ENCODE peak calls at places on chromosomes 1 and 21, in six cellular contexts. One of them, this sample, is unnamed.

GRCh38 chr1:192506741-192507155 is 68.8 kb upstream of the RGS1 start:
- ATAC-seq in K562: peak
- ATAC-seq in A549: peak
- ATAC-seq in upper lobe of left lung: no peak
- ATAC-seq in right lobe of liver: peak
- ATAC-seq in HepG2: peak
- ATAC-seq in this sample: no peak

GRCh38 chr1:232548651-232549050 is 81.3 kb downstream of the SIPA1L2 start:
- ATAC-seq in K562: no peak
- ATAC-seq in A549: no peak
- ATAC-seq in upper lobe of left lung: peak
- ATAC-seq in right lobe of liver: no peak
- ATAC-seq in HepG2: no peak
- ATAC-seq in this sample: no peak

GRCh38 chr1:67618285-67619018 is 66.5 kb upstream of the GADD45A start:
- ATAC-seq in K562: peak
- ATAC-seq in A549: peak
- ATAC-seq in upper lobe of left lung: peak
- ATAC-seq in right lobe of liver: peak
- ATAC-seq in HepG2: no peak
- ATAC-seq in this sample: peak

GRCh38 chr21:29175408-29176147 is 45.1 kb downstream of the MAP3K7CL start:
- ATAC-seq in K562: no peak
- ATAC-seq in A549: peak
- ATAC-seq in upper lobe of left lung: no peak
- ATAC-seq in right lobe of liver: peak
- ATAC-seq in HepG2: peak
- ATAC-seq in this sample: no peak

GRCh38 chr1:34851431-34852105 is 8.0 kb downstream of the SMIM12 start:
- ATAC-seq in K562: no peak
- ATAC-seq in A549: no peak
- ATAC-seq in upper lobe of left lung: no peak
- ATAC-seq in right lobe of liver: peak
- ATAC-seq in HepG2: no peak
- ATAC-seq in this sample: no peak

GRCh38 chr1:227303662-227304061 is 14.6 kb downstream of the CDC42BPA start:
- ATAC-seq in K562: no peak
- ATAC-seq in A549: no peak
- ATAC-seq in upper lobe of left lung: no peak
- ATAC-seq in right lobe of liver: no peak
- ATAC-seq in HepG2: no peak
- ATAC-seq in this sample: no peak

GRCh38 chr1:69947837-69948236 is 257.5 kb downstream of the LRRC40 start:
- ATAC-seq in K562: no peak
- ATAC-seq in A549: no peak
- ATAC-seq in upper lobe of left lung: no peak
- ATAC-seq in right lobe of liver: no peak
- ATAC-seq in HepG2: no peak
- ATAC-seq in this sample: no peak

GRCh38 chr1:235898126-235898525 is 31.4 kb upstream of the LYST start:
- ATAC-seq in K562: no peak
- ATAC-seq in A549: no peak
- ATAC-seq in upper lobe of left lung: no peak
- ATAC-seq in right lobe of liver: no peak
- ATAC-seq in HepG2: no peak
- ATAC-seq in this sample: no peak

GRCh38 chr1:109546311-109547109 is 1.9 kb upstream of the GNAI3 start:
- ATAC-seq in K562: peak
- ATAC-seq in A549: peak
- ATAC-seq in upper lobe of left lung: peak
- ATAC-seq in right lobe of liver: peak
- ATAC-seq in HepG2: peak
- ATAC-seq in this sample: peak

GRCh38 chr1:42741706-42742105 is 1.7 kb upstream of the CLDN19 start:
- ATAC-seq in K562: no peak
- ATAC-seq in A549: no peak
- ATAC-seq in upper lobe of left lung: no peak
- ATAC-seq in right lobe of liver: no peak
- ATAC-seq in HepG2: no peak
- ATAC-seq in this sample: no peak

GRCh38 chr1:59685101-59685500 is 129.6 kb upstream of the HOOK1 start:
- ATAC-seq in K562: no peak
- ATAC-seq in A549: no peak
- ATAC-seq in upper lobe of left lung: no peak
- ATAC-seq in right lobe of liver: no peak
- ATAC-seq in HepG2: no peak
- ATAC-seq in this sample: no peak

GRCh38 chr1:180786633-180787032 is 126.1 kb upstream of the KIAA1614 start:
- ATAC-seq in K562: peak
- ATAC-seq in A549: no peak
- ATAC-seq in upper lobe of left lung: no peak
- ATAC-seq in right lobe of liver: peak
- ATAC-seq in HepG2: no peak
- ATAC-seq in this sample: no peak

GRCh38 chr1:170887726-170888125 is 47.6 kb upstream of the MROH9 start:
- ATAC-seq in K562: no peak
- ATAC-seq in A549: no peak
- ATAC-seq in upper lobe of left lung: no peak
- ATAC-seq in right lobe of liver: no peak
- ATAC-seq in HepG2: no peak
- ATAC-seq in this sample: no peak

GRCh38 chr1:7587726-7588456 is 183.2 kb upstream of the VAMP3 start:
- ATAC-seq in K562: no peak
- ATAC-seq in A549: no peak
- ATAC-seq in upper lobe of left lung: no peak
- ATAC-seq in right lobe of liver: no peak
- ATAC-seq in HepG2: no peak
- ATAC-seq in this sample: no peak

GRCh38 chr1:201254625-201255469 is 28.5 kb upstream of the PKP1 start:
- ATAC-seq in K562: peak
- ATAC-seq in A549: peak
- ATAC-seq in upper lobe of left lung: peak
- ATAC-seq in right lobe of liver: peak
- ATAC-seq in HepG2: peak
- ATAC-seq in this sample: peak

GRCh38 chr1:221868894-221869293 is 127.0 kb upstream of the DUSP10 start:
- ATAC-seq in K562: no peak
- ATAC-seq in A549: peak
- ATAC-seq in upper lobe of left lung: no peak
- ATAC-seq in right lobe of liver: no peak
- ATAC-seq in HepG2: no peak
- ATAC-seq in this sample: no peak

GRCh38 chr1:177248258-177248657 is 77.5 kb downstream of the BRINP2 start:
- ATAC-seq in K562: no peak
- ATAC-seq in A549: no peak
- ATAC-seq in upper lobe of left lung: no peak
- ATAC-seq in right lobe of liver: no peak
- ATAC-seq in HepG2: no peak
- ATAC-seq in this sample: no peak

GRCh38 chr21:28256420-28256831 is 736.3 kb downstream of the LTN1 start:
- ATAC-seq in K562: no peak
- ATAC-seq in A549: no peak
- ATAC-seq in upper lobe of left lung: no peak
- ATAC-seq in right lobe of liver: peak
- ATAC-seq in HepG2: peak
- ATAC-seq in this sample: no peak

GRCh38 chr1:91124290-91124975 is 102.6 kb upstream of the ZNF644 start:
- ATAC-seq in K562: no peak
- ATAC-seq in A549: no peak
- ATAC-seq in upper lobe of left lung: no peak
- ATAC-seq in right lobe of liver: no peak
- ATAC-seq in HepG2: no peak
- ATAC-seq in this sample: no peak

GRCh38 chr1:179145521-179145920 is 63.7 kb downstream of the TOR3A start:
- ATAC-seq in K562: no peak
- ATAC-seq in A549: no peak
- ATAC-seq in upper lobe of left lung: no peak
- ATAC-seq in right lobe of liver: no peak
- ATAC-seq in HepG2: no peak
- ATAC-seq in this sample: no peak

GRCh38 chr21:25688284-25689035 is 46.2 kb downstream of the ATP5PF start:
- ATAC-seq in K562: peak
- ATAC-seq in A549: no peak
- ATAC-seq in upper lobe of left lung: no peak
- ATAC-seq in right lobe of liver: peak
- ATAC-seq in HepG2: no peak
- ATAC-seq in this sample: no peak

GRCh38 chr1:41313661-41314131 is 47.5 kb upstream of the FOXO6 start:
- ATAC-seq in K562: peak
- ATAC-seq in A549: peak
- ATAC-seq in upper lobe of left lung: no peak
- ATAC-seq in right lobe of liver: no peak
- ATAC-seq in HepG2: peak
- ATAC-seq in this sample: peak

GRCh38 chr1:156422602-156423091 is 53.6 kb downstream of the RHBG start:
- ATAC-seq in K562: peak
- ATAC-seq in A549: no peak
- ATAC-seq in upper lobe of left lung: peak
- ATAC-seq in right lobe of liver: peak
- ATAC-seq in HepG2: peak
- ATAC-seq in this sample: no peak

GRCh38 chr1:63833346-63834065 is 59.7 kb downstream of the ROR1 start:
- ATAC-seq in K562: no peak
- ATAC-seq in A549: no peak
- ATAC-seq in upper lobe of left lung: no peak
- ATAC-seq in right lobe of liver: no peak
- ATAC-seq in HepG2: no peak
- ATAC-seq in this sample: no peak

GRCh38 chr1:6580119-6580587 is 359 bp downstream of the ZBTB48 start:
- ATAC-seq in K562: peak
- ATAC-seq in A549: peak
- ATAC-seq in upper lobe of left lung: no peak
- ATAC-seq in right lobe of liver: no peak
- ATAC-seq in HepG2: peak
- ATAC-seq in this sample: peak

GRCh38 chr1:87024936-87025537 is 110.6 kb downstream of the HS2ST1 start:
- ATAC-seq in K562: peak
- ATAC-seq in A549: peak
- ATAC-seq in upper lobe of left lung: no peak
- ATAC-seq in right lobe of liver: peak
- ATAC-seq in HepG2: peak
- ATAC-seq in this sample: no peak

GRCh38 chr1:51313961-51314777 is 16.2 kb downstream of the TTC39A start:
- ATAC-seq in K562: peak
- ATAC-seq in A549: peak
- ATAC-seq in upper lobe of left lung: peak
- ATAC-seq in right lobe of liver: peak
- ATAC-seq in HepG2: peak
- ATAC-seq in this sample: peak

DNA sequence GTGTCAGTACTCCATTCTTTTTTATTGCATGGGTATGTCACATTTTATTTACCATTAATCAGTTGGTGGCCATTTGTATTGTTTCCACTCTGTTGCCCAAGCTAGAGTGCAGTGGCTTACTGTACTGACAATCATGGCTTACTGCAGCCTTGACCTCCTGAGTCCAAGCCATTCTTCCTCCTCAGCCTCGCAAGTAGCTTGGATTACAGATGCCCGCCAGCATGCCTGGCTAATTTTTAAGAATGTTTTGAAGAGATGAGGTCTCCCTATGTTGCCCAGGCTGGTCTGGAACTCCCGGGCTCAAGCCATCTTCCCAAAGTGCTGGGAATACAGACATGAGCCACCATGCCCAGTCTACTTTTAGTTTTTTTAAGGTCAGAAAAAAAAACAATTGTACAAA is 813 bp upstream of the SFT2D2 start:
- ATAC-seq in K562: no peak
- ATAC-seq in A549: no peak
- ATAC-seq in upper lobe of left lung: no peak
- ATAC-seq in right lobe of liver: no peak
- ATAC-seq in HepG2: no peak
- ATAC-seq in this sample: no peak
- H3K4me3 ChIP-seq in K562: no peak
- H3K4me3 ChIP-seq in A549: peak
- H3K4me3 ChIP-seq in upper lobe of left lung: peak
- H3K4me3 ChIP-seq in right lobe of liver: peak
- H3K4me3 ChIP-seq in HepG2: no peak
- H3K4me3 ChIP-seq in this sample: no peak

GRCh38 chr1:154237435-154237834 is 16.7 kb downstream of the UBAP2L start:
- ATAC-seq in K562: no peak
- ATAC-seq in A549: no peak
- ATAC-seq in upper lobe of left lung: no peak
- ATAC-seq in right lobe of liver: peak
- ATAC-seq in HepG2: peak
- ATAC-seq in this sample: no peak

GRCh38 chr1:154240294-154240831 is 19.6 kb downstream of the UBAP2L start:
- ATAC-seq in K562: no peak
- ATAC-seq in A549: no peak
- ATAC-seq in upper lobe of left lung: no peak
- ATAC-seq in right lobe of liver: no peak
- ATAC-seq in HepG2: no peak
- ATAC-seq in this sample: no peak

GRCh38 chr1:154237880-154238506 is 17.2 kb downstream of the UBAP2L start:
- ATAC-seq in K562: no peak
- ATAC-seq in A549: no peak
- ATAC-seq in upper lobe of left lung: no peak
- ATAC-seq in right lobe of liver: peak
- ATAC-seq in HepG2: peak
- ATAC-seq in this sample: no peak

GRCh38 chr1:154239491-154239890 is 18.7 kb downstream of the UBAP2L start:
- ATAC-seq in K562: no peak
- ATAC-seq in A549: no peak
- ATAC-seq in upper lobe of left lung: no peak
- ATAC-seq in right lobe of liver: no peak
- ATAC-seq in HepG2: no peak
- ATAC-seq in this sample: no peak

GRCh38 chr1:154241703-154242352 is 21.1 kb downstream of the UBAP2L start:
- ATAC-seq in K562: no peak
- ATAC-seq in A549: no peak
- ATAC-seq in upper lobe of left lung: no peak
- ATAC-seq in right lobe of liver: no peak
- ATAC-seq in HepG2: no peak
- ATAC-seq in this sample: no peak
- H3K27ac ChIP-seq in K562: no peak
- H3K27ac ChIP-seq in A549: no peak
- H3K27ac ChIP-seq in upper lobe of left lung: no peak
- H3K27ac ChIP-seq in right lobe of liver: no peak
- H3K27ac ChIP-seq in HepG2: no peak
- H3K27ac ChIP-seq in this sample: no peak

GRCh38 chr1:66563094-66563800 is 29.3 kb downstream of the SGIP1 start:
- ATAC-seq in K562: no peak
- ATAC-seq in A549: peak
- ATAC-seq in upper lobe of left lung: peak
- ATAC-seq in right lobe of liver: peak
- ATAC-seq in HepG2: no peak
- ATAC-seq in this sample: peak
- TF ChIP-seq POLR2A in K562: no peak
- TF ChIP-seq POLR2A in A549: no peak
- TF ChIP-seq POLR2A in upper lobe of left lung: no peak
- TF ChIP-seq POLR2A in right lobe of liver: no peak
- TF ChIP-seq POLR2A in HepG2: no peak
- TF ChIP-seq POLR2A in this sample: no peak

DNA sequence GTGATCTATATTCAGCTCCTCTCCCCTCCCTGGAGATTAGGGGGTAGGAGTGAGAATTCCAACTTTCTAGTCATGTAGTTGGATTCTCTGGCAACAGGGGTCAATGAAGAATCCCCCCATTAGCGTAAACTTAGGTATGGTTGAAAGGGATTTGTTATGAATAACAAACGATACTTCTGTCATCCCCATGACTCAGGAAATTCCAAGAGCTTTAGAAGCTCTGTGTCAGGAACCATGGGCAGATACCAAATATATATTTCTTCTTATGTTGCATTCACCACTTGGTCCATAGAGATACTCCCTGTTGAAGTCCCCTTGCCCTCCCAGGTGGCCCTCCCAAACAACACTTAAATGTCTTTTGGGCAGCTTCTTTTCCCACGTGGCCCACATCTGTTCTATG is 124.5 kb downstream of the DNM3 start:
- ATAC-seq in K562: no peak
- ATAC-seq in A549: no peak
- ATAC-seq in upper lobe of left lung: no peak
- ATAC-seq in right lobe of liver: no peak
- ATAC-seq in HepG2: no peak
- ATAC-seq in this sample: no peak
- H3K4me3 ChIP-seq in K562: no peak
- H3K4me3 ChIP-seq in A549: no peak
- H3K4me3 ChIP-seq in upper lobe of left lung: no peak
- H3K4me3 ChIP-seq in right lobe of liver: no peak
- H3K4me3 ChIP-seq in HepG2: no peak
- H3K4me3 ChIP-seq in this sample: no peak

This sample was measured in gastroesophageal sphincter.